ENCODE peak calls at places on chromosomes 12 and 14, in six cellular contexts. D is K562, L is GM12892, P is HepG2, U is GM12878, V is H1. R is an unnamed sample.

GRCh38 chr14:73913256-73913655 is 26.6 kb downstream of the ZNF410 start:
- DNase-seq in P (no peak), V (no peak), U (no peak), L (no peak), D (no peak), R (no peak)

GRCh38 chr14:96086032-96086431 is 46.9 kb downstream of the C14orf132 start:
- DNase-seq in U (no peak), P (no peak), V (no peak), D (no peak), L (no peak), R (no peak)

GRCh38 chr12:12716151-12716844 is 870 bp upstream of the CDKN1B start:
- DNase-seq in L (no peak), V (no peak), U (no peak), P (peak; percentile 63), D (no peak), R (no peak)

GRCh38 chr12:55847603-55848329 is 5.0 kb upstream of the MMP19 start:
- DNase-seq in V (no peak), P (peak; percentile 26), D (peak; percentile 70), U (no peak), L (no peak), R (no peak)

GRCh38 chr12:123047289-123047688 is 66.8 kb downstream of the ARL6IP4 start:
- DNase-seq in V (no peak), P (no peak), D (no peak), L (no peak), U (no peak), R (no peak)

GRCh38 chr12:67634167-67634793 is 14.3 kb upstream of the DYRK2 start:
- DNase-seq in V (no peak), P (no peak), D (no peak), L (no peak), U (no peak), R (no peak)

GRCh38 chr14:88380405-88380804 is 5.1 kb upstream of the SPATA7 start:
- DNase-seq in U (no peak), L (no peak), P (no peak), D (no peak), V (no peak), R (no peak)

GRCh38 chr14:54818201-54819133 is 84.2 kb downstream of the GCH1 start:
- DNase-seq in V (no peak), L (no peak), P (peak; percentile 18), D (peak; percentile 24), U (no peak), R (no peak)

GRCh38 chr12:12116677-12117076 is 45.9 kb downstream of the BCL2L14 start:
- DNase-seq in L (no peak), V (no peak), U (no peak), P (no peak), D (no peak), R (no peak)

GRCh38 chr12:59164991-59165718 is 244.9 kb upstream of the LRIG3 start:
- DNase-seq in L (no peak), P (peak; percentile 13), D (no peak), U (no peak), V (no peak), R (no peak)

GRCh38 chr14:56331815-56332214 is 213.6 kb downstream of the PELI2 start:
- DNase-seq in V (no peak), U (no peak), P (no peak), L (no peak), D (no peak), R (no peak)

GRCh38 chr12:131221061-131221945 is 267.6 kb downstream of the ADGRD1 start:
- DNase-seq in V (no peak), U (no peak), D (no peak), P (no peak), L (no peak), R (no peak)

GRCh38 chr12:124623344-124623885 is 56.0 kb upstream of the NCOR2 start:
- DNase-seq in V (no peak), L (no peak), U (no peak), P (no peak), D (no peak), R (no peak)

DNA sequence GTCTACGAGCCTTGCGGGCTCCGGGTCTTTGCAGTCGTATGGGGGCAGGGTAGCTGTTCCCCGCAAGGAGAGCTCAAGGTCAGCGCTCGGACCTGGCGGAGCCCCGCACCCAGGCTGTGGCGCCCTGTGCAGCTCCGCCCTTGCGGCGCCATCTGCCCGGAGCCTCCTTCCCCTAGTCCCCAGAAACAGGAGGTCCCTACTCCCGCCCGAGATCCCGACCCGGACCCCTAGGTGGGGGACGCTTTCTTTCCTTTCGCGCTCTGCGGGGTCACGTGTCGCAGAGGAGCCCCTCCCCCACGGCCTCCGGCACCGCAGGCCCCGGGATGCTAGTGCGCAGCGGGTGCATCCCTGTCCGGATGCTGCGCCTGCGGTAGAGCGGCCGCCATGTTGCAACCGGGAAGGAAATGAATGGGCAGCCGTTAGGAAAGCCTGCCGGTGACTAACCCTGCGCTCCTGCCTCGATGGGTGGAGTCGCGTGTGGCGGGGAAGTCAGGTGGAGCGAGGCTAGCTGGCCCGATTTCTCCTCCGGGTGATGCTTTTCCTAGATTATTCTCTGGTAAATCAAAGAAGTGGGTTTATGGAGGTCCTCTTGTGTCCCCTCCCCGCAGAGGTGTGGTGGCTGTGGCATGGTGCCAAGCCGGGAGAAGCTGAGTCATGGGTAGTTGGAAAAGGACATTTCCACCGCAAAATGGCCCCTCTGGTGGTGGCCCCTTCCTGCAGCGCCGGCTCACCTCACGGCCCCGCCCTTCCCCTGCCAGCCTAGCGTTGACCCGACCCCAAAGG is 788 bp downstream of the GAPDH start:
- DNase-seq in D (peak; percentile 73), P (peak; percentile 22), L (peak; percentile 54), V (peak; percentile 79), U (no peak), R (peak; percentile 51)
- TF ChIP-seq POLR2A in D (no peak), P (no peak), L (peak; percentile 68), V (no peak), U (peak; percentile 71), R (peak; percentile 31)

DNA sequence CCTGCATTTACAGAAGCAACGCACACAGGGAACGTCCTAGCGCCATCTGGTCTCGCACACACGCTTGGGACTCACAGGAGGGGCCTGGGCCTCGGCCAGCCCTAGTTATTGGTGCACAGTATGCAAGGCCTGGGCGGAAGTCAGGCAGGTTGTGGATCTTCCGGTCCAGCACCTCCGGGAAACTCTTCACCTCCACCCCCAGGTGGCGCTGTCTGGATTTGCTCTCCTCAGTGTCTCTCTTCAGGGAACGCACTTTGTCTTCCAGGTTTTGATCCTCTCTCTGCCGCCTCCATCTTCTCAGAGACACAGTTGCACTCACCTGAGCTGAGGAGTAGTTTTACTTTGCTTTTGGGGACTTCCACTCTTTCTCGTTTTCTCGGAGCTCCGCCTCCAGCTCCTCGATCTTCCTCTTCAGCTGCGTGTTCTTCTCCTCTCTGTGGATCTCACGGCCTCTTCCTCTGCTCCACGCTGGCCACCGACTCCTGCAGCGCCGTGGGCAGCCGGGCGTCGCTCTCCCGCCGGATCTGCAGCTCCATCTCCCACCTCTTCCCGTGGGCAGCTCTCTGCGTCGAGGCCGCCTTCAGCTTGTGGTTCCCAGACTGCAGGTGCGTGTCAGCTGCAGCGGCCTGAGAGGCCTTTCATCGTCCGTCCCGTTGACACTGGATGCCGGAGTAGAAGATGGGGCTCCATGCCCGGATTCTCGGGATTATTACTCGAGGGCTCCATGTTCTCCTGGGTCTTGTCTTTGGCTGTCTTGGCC is 933.8 kb downstream of the TMEM121 start:
- DNase-seq in L (peak; percentile 47), U (no peak), V (no peak), D (peak; percentile 12), P (no peak), R (peak; percentile 60)
- TF ChIP-seq TAF1 in L (no peak), U (no peak), V (no peak), D (no peak), P (no peak), R (no peak)

GRCh38 chr14:45003924-45004323 is 41.9 kb downstream of the TOGARAM1 start:
- DNase-seq in D (no peak), P (no peak), V (no peak), U (no peak), L (no peak), R (no peak)
- TF ChIP-seq POLR2A in D (no peak), P (no peak), V (no peak), U (no peak), L (no peak), R (no peak)

GRCh38 chr12:52155048-52155868 is 36.6 kb downstream of the KRT80 start:
- DNase-seq in L (no peak), D (no peak), U (no peak), P (no peak), V (no peak), R (no peak)
- TF ChIP-seq TAF1 in L (no peak), D (no peak), U (no peak), P (no peak), V (no peak), R (no peak)

DNA sequence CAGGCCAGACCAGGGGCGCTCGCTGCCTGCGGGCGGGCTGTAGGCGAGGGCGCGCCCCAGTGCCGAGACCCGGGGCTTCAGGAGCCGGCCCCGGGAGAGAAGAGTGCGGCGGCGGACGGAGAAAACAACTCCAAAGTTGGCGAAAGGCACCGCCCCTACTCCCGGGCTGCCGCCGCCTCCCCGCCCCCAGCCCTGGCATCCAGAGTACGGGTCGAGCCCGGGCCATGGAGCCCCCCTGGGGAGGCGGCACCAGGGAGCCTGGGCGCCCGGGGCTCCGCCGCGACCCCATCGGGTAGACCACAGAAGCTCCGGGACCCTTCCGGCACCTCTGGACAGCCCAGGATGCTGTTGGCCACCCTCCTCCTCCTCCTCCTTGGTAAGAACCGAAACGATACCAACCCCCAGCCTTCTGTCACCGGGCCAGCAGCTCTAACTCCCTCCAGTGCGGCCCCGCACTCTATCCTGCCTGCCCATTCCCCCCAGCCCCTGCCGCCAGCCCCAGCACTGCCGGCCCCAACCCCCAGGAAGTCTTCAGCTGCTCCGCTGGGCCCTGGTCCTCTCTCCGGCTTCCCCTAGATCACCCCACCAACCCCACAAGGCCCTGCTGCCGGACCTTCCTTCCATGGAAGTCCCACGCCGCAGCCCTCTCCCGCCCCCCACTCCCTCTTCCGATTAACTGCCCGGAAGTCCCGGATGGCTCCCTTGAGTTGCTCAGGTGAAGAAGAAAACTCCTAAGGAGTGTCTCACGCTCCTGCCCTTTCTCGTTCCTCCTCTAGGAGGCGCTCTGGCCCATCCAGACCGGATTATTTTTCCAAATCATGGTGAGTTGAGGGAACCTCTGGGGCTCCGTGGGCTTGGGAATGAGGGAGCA is 657 bp downstream of the LRP10 start:
- DNase-seq in P (peak; percentile 84), V (peak; percentile 94), D (peak; percentile 79), L (no peak), U (no peak), R (no peak)
- TF ChIP-seq POLR2A in P (no peak), V (no peak), D (peak; percentile 43), L (no peak), U (no peak), R (no peak)

GRCh38 chr14:37697489-37698121 is 102.2 kb downstream of the TTC6 start:
- DNase-seq in P (peak; percentile 96), D (no peak), L (no peak), V (no peak), U (no peak), R (no peak)
- TF ChIP-seq TAF1 in P (no peak), D (no peak), L (no peak), V (no peak), U (no peak), R (no peak)

R was measured in GM12891.